ENCODE peak calls at places on chromosomes 16 and 17, in four cellular contexts. One of them, this sample, is unnamed.
A peak's percentile ranks its signal among the peaks of the same experiment; 100 is the strongest.

GRCh38 chr16:57482845-57483545 is 3.3 kb downstream of the DOK4 start:
- DNase-seq in NB4: no peak
- DNase-seq in A549: no peak
- DNase-seq in endodermal cell: peak; percentile 38
- DNase-seq in this sample: no peak

GRCh38 chr16:81116285-81116684 is 20.1 kb upstream of the GCSH start:
- DNase-seq in NB4: no peak
- DNase-seq in A549: no peak
- DNase-seq in endodermal cell: no peak
- DNase-seq in this sample: no peak

GRCh38 chr17:73429440-73430164 is 117.8 kb upstream of the CDC42EP4 start:
- DNase-seq in NB4: peak; percentile 81
- DNase-seq in A549: peak; percentile 97
- DNase-seq in endodermal cell: peak; percentile 98
- DNase-seq in this sample: peak; percentile 63

GRCh38 chr17:57755479-57756070 is 10.5 kb upstream of the CCDC182 start:
- DNase-seq in NB4: no peak
- DNase-seq in A549: no peak
- DNase-seq in endodermal cell: peak; percentile 74
- DNase-seq in this sample: no peak

GRCh38 chr16:84465154-84465553 is 39.3 kb downstream of the MEAK7 start:
- DNase-seq in NB4: peak; percentile 19
- DNase-seq in A549: no peak
- DNase-seq in endodermal cell: peak; percentile 45
- DNase-seq in this sample: no peak

GRCh38 chr16:82152641-82153094 is 17.4 kb downstream of the MPHOSPH6 start:
- DNase-seq in NB4: no peak
- DNase-seq in A549: no peak
- DNase-seq in endodermal cell: no peak
- DNase-seq in this sample: no peak

GRCh38 chr17:56808503-56808902 is 25.2 kb downstream of the C17orf67 start:
- DNase-seq in NB4: no peak
- DNase-seq in A549: no peak
- DNase-seq in endodermal cell: no peak
- DNase-seq in this sample: no peak

GRCh38 chr17:7435676-7436555 is 681 bp downstream of the TMEM102 start:
- DNase-seq in NB4: peak; percentile 84
- DNase-seq in A549: peak; percentile 59
- DNase-seq in endodermal cell: peak; percentile 94
- DNase-seq in this sample: no peak

GRCh38 chr16:68264128-68265077 is at the start of gene SLC7A6:
- DNase-seq in NB4: peak; percentile 88
- DNase-seq in A549: peak; percentile 94
- DNase-seq in endodermal cell: peak; percentile 91
- DNase-seq in this sample: peak; percentile 77

GRCh38 chr16:67170948-67171649 is 761 bp downstream of the NOL3 start:
- DNase-seq in NB4: no peak
- DNase-seq in A549: peak; percentile 41
- DNase-seq in endodermal cell: peak; percentile 65
- DNase-seq in this sample: peak; percentile 45

GRCh38 chr17:57578608-57578990 is 166.5 kb downstream of the CCDC182 start:
- DNase-seq in NB4: peak; percentile 45
- DNase-seq in A549: no peak
- DNase-seq in endodermal cell: no peak
- DNase-seq in this sample: peak; percentile 14

GRCh38 chr17:5043524-5043923 is 8.3 kb upstream of the SLC52A1 start:
- DNase-seq in NB4: no peak
- DNase-seq in A549: no peak
- DNase-seq in endodermal cell: peak; percentile 74
- DNase-seq in this sample: no peak

GRCh38 chr16:25037632-25038031 is 22.5 kb upstream of the ARHGAP17 start:
- DNase-seq in NB4: no peak
- DNase-seq in A549: no peak
- DNase-seq in endodermal cell: no peak
- DNase-seq in this sample: no peak

GRCh38 chr16:25037221-25037620 is 22.1 kb upstream of the ARHGAP17 start:
- DNase-seq in NB4: no peak
- DNase-seq in A549: no peak
- DNase-seq in endodermal cell: no peak
- DNase-seq in this sample: no peak

GRCh38 chr16:25038239-25038954 is 23.2 kb upstream of the ARHGAP17 start:
- DNase-seq in NB4: no peak
- DNase-seq in A549: no peak
- DNase-seq in endodermal cell: no peak
- DNase-seq in this sample: no peak

GRCh38 chr16:25040543-25040942 is 25.4 kb upstream of the ARHGAP17 start:
- DNase-seq in NB4: no peak
- DNase-seq in A549: no peak
- DNase-seq in endodermal cell: no peak
- DNase-seq in this sample: no peak

DNA sequence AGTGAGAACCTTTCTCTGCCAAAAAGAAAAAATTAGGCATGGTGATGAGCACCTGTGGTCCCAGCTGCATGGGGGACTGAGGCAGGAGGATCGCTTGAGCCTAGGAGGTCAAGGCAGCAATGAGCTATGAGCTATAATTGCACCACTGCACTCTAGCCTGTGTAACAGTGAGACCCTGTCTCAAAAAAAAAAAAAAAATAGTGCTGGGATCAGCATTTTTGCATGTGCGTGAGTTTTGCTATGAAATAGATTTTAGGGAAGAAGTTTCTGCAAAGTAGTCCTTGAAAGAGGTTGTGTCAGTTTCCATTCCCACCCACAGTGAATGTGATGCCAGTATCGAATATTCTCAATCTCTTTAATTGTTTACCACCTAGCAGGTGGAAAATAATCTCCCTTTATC is 26.3 kb upstream of the ARHGAP17 start:
- DNase-seq in NB4: no peak
- DNase-seq in A549: no peak
- DNase-seq in endodermal cell: no peak
- DNase-seq in this sample: no peak
- TF ChIP-seq CTCF in NB4: no peak
- TF ChIP-seq CTCF in A549: no peak
- TF ChIP-seq CTCF in endodermal cell: no peak
- TF ChIP-seq CTCF in this sample: no peak

GRCh38 chr17:79861371-79862216 is 22.4 kb upstream of the CBX4 start:
- DNase-seq in NB4: no peak
- DNase-seq in A549: no peak
- DNase-seq in endodermal cell: peak; percentile 64
- DNase-seq in this sample: no peak
- H3K4me3 ChIP-seq in NB4: no peak overlapping the region
- H3K4me3 ChIP-seq in A549: no peak overlapping the region
- H3K4me3 ChIP-seq in endodermal cell: no peak overlapping the region
- H3K4me3 ChIP-seq in this sample: no peak overlapping the region

GRCh38 chr16:85546585-85547447 is 66.3 kb upstream of the GSE1 start:
- DNase-seq in NB4: no peak
- DNase-seq in A549: no peak
- DNase-seq in endodermal cell: peak; percentile 54
- DNase-seq in this sample: no peak
- TF ChIP-seq CTCF in NB4: no peak
- TF ChIP-seq CTCF in A549: peak; percentile 12
- TF ChIP-seq CTCF in endodermal cell: peak; percentile 66
- TF ChIP-seq CTCF in this sample: peak; percentile 10

DNA sequence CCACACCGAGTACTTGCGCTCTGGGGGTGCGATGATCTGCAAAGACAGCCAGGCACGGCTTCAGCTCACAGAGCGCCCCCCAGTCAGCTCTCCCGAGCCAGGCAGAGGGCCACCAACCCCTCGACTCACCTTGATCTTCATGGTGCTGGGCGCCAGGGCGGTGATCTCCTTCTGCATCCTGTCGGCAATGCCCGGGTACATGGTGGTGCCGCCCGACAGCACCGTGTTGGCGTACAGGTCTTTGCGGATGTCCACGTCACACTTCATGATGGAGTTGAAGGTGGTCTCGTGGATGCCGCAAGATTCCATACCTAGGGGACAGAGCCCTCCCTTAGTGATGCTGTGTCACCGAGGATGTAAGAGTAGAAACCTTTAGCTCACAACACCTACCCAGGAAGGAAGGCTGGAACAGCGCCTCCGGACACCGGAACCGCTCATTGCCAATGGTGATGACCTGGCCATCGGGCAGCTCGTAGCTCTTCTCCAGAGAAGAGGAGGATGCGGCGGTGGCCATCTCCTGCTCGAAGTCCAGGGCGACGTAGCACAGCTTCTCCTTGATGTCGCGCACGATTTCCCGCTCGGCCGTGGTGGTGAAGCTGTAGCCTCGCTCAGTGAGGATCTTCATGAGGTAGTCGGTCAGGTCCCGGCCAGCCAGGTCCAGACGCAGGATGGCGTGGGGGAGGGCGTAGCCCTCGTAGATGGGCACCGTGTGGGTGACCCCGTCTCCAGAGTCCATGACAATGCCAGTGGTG is 1.6 kb downstream of the ACTG1 start:
- DNase-seq in NB4: no peak
- DNase-seq in A549: no peak
- DNase-seq in endodermal cell: peak; percentile 63
- DNase-seq in this sample: no peak
- H3K4me3 ChIP-seq in NB4: peak overlapping the region; percentile 69
- H3K4me3 ChIP-seq in A549: peak overlapping the region; percentile 83
- H3K4me3 ChIP-seq in endodermal cell: peak overlapping the region; percentile 95
- H3K4me3 ChIP-seq in this sample: peak overlapping the region; percentile 95

GRCh38 chr16:69707920-69708683 is 18.3 kb downstream of the NQO1 start:
- DNase-seq in NB4: no peak
- DNase-seq in A549: no peak
- DNase-seq in endodermal cell: peak; percentile 13
- DNase-seq in this sample: no peak

GRCh38 chr16:69709456-69710084 is 16.8 kb downstream of the NQO1 start:
- DNase-seq in NB4: peak; percentile 76
- DNase-seq in A549: peak; percentile 58
- DNase-seq in endodermal cell: no peak
- DNase-seq in this sample: peak; percentile 75

GRCh38 chr16:69712914-69713581 is 13.3 kb downstream of the NQO1 start:
- DNase-seq in NB4: peak; percentile 14
- DNase-seq in A549: no peak
- DNase-seq in endodermal cell: no peak
- DNase-seq in this sample: no peak

GRCh38 chr16:69711115-69711740 is 15.1 kb downstream of the NQO1 start:
- DNase-seq in NB4: no peak
- DNase-seq in A549: no peak
- DNase-seq in endodermal cell: no peak
- DNase-seq in this sample: no peak

GRCh38 chr16:69712277-69712676 is 14.1 kb downstream of the NQO1 start:
- DNase-seq in NB4: no peak
- DNase-seq in A549: no peak
- DNase-seq in endodermal cell: no peak
- DNase-seq in this sample: no peak
- TF ChIP-seq CTCF in NB4: no peak
- TF ChIP-seq CTCF in A549: no peak
- TF ChIP-seq CTCF in endodermal cell: no peak
- TF ChIP-seq CTCF in this sample: no peak

GRCh38 chr17:45394913-45395568 is 37.6 kb downstream of the ARHGAP27 start:
- DNase-seq in NB4: peak; percentile 76
- DNase-seq in A549: peak; percentile 95
- DNase-seq in endodermal cell: peak; percentile 98
- DNase-seq in this sample: peak; percentile 79
- H3K4me3 ChIP-seq in NB4: no peak overlapping the region
- H3K4me3 ChIP-seq in A549: no peak overlapping the region
- H3K4me3 ChIP-seq in endodermal cell: no peak overlapping the region
- H3K4me3 ChIP-seq in this sample: peak overlapping the region; percentile 24

DNA sequence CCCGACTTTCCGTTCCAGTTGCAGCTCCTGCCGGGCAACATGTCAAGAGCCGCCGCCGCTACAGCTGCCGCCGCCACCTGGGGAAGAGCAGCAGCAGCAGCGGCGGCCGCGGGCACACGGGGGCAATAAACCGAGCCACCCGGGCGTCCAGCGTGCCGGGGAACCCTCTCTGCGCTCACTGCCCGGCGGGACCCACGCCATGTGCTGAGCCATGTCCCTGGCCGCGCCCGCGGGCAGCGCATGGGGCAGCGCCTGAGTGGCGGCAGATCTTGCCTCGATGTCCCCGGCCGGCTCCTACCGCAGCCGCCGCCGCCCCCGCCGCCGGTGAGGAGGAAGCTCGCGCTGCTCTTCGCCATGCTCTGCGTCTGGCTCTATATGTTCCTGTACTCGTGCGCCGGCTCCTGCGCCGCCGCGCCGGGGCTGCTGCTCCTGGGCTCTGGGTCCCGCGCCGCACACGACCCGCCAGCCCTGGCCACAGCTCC is 439 bp downstream of the HS3ST3B1 start:
- DNase-seq in NB4: no peak
- DNase-seq in A549: peak; percentile 25
- DNase-seq in endodermal cell: no peak
- DNase-seq in this sample: no peak
- TF ChIP-seq CTCF in NB4: no peak
- TF ChIP-seq CTCF in A549: peak; percentile 15
- TF ChIP-seq CTCF in endodermal cell: peak; percentile 62
- TF ChIP-seq CTCF in this sample: no peak

This sample was measured in AG10803.